ENCODE peak calls at places on chromosome 13, in seven cellular contexts. T is K562, H is suprapubic skin, B is transverse colon, K is HCT116, M is H1, S is stomach. R is an unnamed sample.
A peak's percentile ranks its signal among the peaks of the same experiment; 100 is the strongest.

GRCh38 chr13:101447852-101448251 is 4.6 kb upstream of the ITGBL1 start:
- DNase-seq in H (no peak), S (no peak), K (no peak), B (no peak), M (no peak), T (no peak), R (no peak)

GRCh38 chr13:37868691-37869505 is 674 bp downstream of the TRPC4 start:
- DNase-seq in M (peak; percentile 66), B (no peak), T (no peak), H (no peak), K (no peak), S (no peak), R (no peak)

GRCh38 chr13:113092776-113093579 is 12.6 kb upstream of the F7 start:
- DNase-seq in M (no peak), H (no peak), B (no peak), T (no peak), K (no peak), S (no peak), R (no peak)

GRCh38 chr13:48831248-48831647 is 144.5 kb upstream of the FNDC3A start:
- DNase-seq in T (no peak), M (no peak), S (no peak), K (no peak), H (no peak), B (no peak), R (no peak)

GRCh38 chr13:101230271-101230890 is 185.9 kb downstream of the NALCN start:
- DNase-seq in H (no peak), B (no peak), K (no peak), M (no peak), T (no peak), S (no peak), R (no peak)

GRCh38 chr13:26254583-26255102 is 714 bp downstream of the CDK8 start:
- DNase-seq in T (peak; percentile 14), K (no peak), B (peak; percentile 69), H (peak; percentile 87), M (peak; percentile 60), S (peak; percentile 73), R (no peak)

GRCh38 chr13:48570225-48570828 is 37.4 kb upstream of the RCBTB2 start:
- DNase-seq in K (no peak), S (no peak), B (no peak), H (no peak), M (no peak), T (no peak), R (no peak)

GRCh38 chr13:41547253-41548000 is 90.1 kb downstream of the RGCC start:
- DNase-seq in K (no peak), H (no peak), T (no peak), B (no peak), S (no peak), M (no peak), R (no peak)

GRCh38 chr13:96575423-96576320 is 418.6 kb downstream of the OXGR1 start:
- DNase-seq in H (peak; percentile 85), B (no peak), S (no peak), M (no peak), T (no peak), K (no peak), R (no peak)

GRCh38 chr13:98155475-98156111 is 12.7 kb downstream of the FARP1 start:
- DNase-seq in M (no peak), K (no peak), B (no peak), S (no peak), T (no peak), H (no peak), R (no peak)

GRCh38 chr13:43648733-43649132 is 138.0 kb downstream of the ENOX1 start:
- DNase-seq in B (no peak), K (no peak), T (no peak), H (no peak), M (no peak), S (no peak), R (no peak)

GRCh38 chr13:41587490-41587889 is 130.1 kb downstream of the RGCC start:
- DNase-seq in M (peak; percentile 62), B (no peak), S (no peak), K (no peak), H (no peak), T (no peak), R (no peak)

GRCh38 chr13:97191615-97192014 is 30.5 kb upstream of the MBNL2 start:
- DNase-seq in T (no peak), B (no peak), M (no peak), K (no peak), H (no peak), S (no peak), R (no peak)

GRCh38 chr13:50358221-50358620 is 343.0 kb downstream of the KCNRG start:
- DNase-seq in M (no peak), H (no peak), S (no peak), K (no peak), T (no peak), B (no peak), R (no peak)

GRCh38 chr13:110509971-110510786 is 51.3 kb downstream of the RAB20 start:
- DNase-seq in K (no peak), H (no peak), B (no peak), M (no peak), S (no peak), T (peak; percentile 37), R (no peak)

GRCh38 chr13:20389696-20390525 is 135.7 kb downstream of the CRYL1 start:
- DNase-seq in H (no peak), S (no peak), M (no peak), T (no peak), K (no peak), B (no peak), R (peak; percentile 91)

GRCh38 chr13:29684441-29684840 is 89.0 kb upstream of the SLC7A1 start:
- DNase-seq in T (no peak), B (no peak), H (no peak), S (no peak), M (no peak), K (no peak), R (no peak)

GRCh38 chr13:100361504-100361903 is 227.1 kb downstream of the GGACT start:
- DNase-seq in T (no peak), B (no peak), H (no peak), M (no peak), K (no peak), S (no peak), R (no peak)

GRCh38 chr13:43388282-43389034 is 365.1 kb downstream of the DNAJC15 start:
- DNase-seq in B (no peak), T (no peak), H (no peak), M (no peak), S (peak; percentile 47), K (peak; percentile 16), R (no peak)

GRCh38 chr13:75801388-75801787 is 165.3 kb downstream of the LMO7 start:
- DNase-seq in K (no peak), B (no peak), T (no peak), H (no peak), M (no peak), S (no peak), R (no peak)

GRCh38 chr13:71704650-71705049 is 162.4 kb downstream of the DACH1 start:
- DNase-seq in H (no peak), B (no peak), K (no peak), M (no peak), S (no peak), T (no peak), R (no peak)
- TF ChIP-seq POLR2A in H (no peak), B (no peak), K (no peak), M (no peak), S (no peak), T (no peak), R (no peak)

GRCh38 chr13:102589291-102589822 is 7.4 kb upstream of the TPP2 start:
- DNase-seq in T (no peak), H (no peak), K (no peak), S (no peak), M (no peak), B (no peak), R (no peak)

GRCh38 chr13:102587916-102588315 is 8.9 kb upstream of the TPP2 start:
- DNase-seq in K (no peak), H (no peak), B (no peak), M (no peak), T (no peak), S (no peak), R (no peak)

GRCh38 chr13:102597029-102598015 is 536 bp downstream of the TPP2 start:
- DNase-seq in S (no peak), B (peak; percentile 35), T (peak; percentile 18), M (no peak), K (no peak), H (peak; percentile 80), R (no peak)

GRCh38 chr13:102596147-102597028 is at the start of gene TPP2:
- DNase-seq in M (peak; percentile 99), S (peak; percentile 100), H (peak; percentile 99), T (peak; percentile 99), K (peak; percentile 95), B (peak; percentile 100), R (peak; percentile 99)

GRCh38 chr13:102591988-102592781 is 4.6 kb upstream of the TPP2 start:
- DNase-seq in K (peak; percentile 45), S (peak; percentile 67), H (peak; percentile 89), M (peak; percentile 87), B (peak; percentile 80), T (peak; percentile 20), R (no peak)
- TF ChIP-seq POLR2AphosphoS5 in K (no peak), S (no peak), H (no peak), M (peak; percentile 67), B (no peak), T (no peak), R (peak; percentile 85)

GRCh38 chr13:70235565-70235964 is 127.3 kb upstream of the KLHL1 start:
- DNase-seq in T (no peak), B (no peak), H (no peak), S (no peak), K (no peak), M (no peak), R (no peak)

DNA sequence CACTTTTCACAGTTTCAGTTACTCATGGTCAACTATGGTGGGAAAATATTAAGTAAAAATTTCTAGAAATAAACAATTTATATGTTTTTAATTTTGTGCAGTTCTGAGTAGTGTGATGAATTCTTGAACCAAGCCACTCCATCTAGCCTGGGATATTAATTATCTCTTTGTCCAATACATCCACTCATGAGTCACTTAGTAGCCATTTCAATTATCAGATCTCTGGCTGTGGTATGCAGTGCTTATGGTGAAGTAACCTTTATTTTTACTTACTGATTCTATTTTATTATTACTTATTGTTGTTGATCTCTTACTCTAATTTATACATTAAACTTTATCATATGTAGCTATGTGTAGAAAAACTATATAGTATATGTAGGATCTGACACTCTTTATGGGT is 128.9 kb upstream of the KLHL1 start:
- DNase-seq in H (no peak), S (no peak), M (no peak), B (no peak), K (no peak), T (no peak), R (no peak)
- H3K4me1 ChIP-seq in H (no peaks in the 10 kb centered on the region), S (no peaks in the 10 kb centered on the region), M (no peaks in the 10 kb centered on the region), B (no peaks in the 10 kb centered on the region), K (no peaks in the 10 kb centered on the region), T (no peaks in the 10 kb centered on the region), R (no peaks in the 10 kb centered on the region)

GRCh38 chr13:31225998-31226675 is 26.4 kb downstream of the B3GLCT start:
- DNase-seq in H (no peak), S (no peak), T (no peak), M (no peak), B (no peak), K (no peak), R (no peak)

GRCh38 chr13:31224174-31224669 is 24.4 kb downstream of the B3GLCT start:
- DNase-seq in H (no peak), T (no peak), S (no peak), K (no peak), M (no peak), B (no peak), R (no peak)

GRCh38 chr13:31227063-31227462 is 27.3 kb downstream of the B3GLCT start:
- DNase-seq in M (no peak), T (no peak), K (no peak), B (no peak), H (no peak), S (no peak), R (no peak)

GRCh38 chr13:31225180-31225579 is 25.4 kb downstream of the B3GLCT start:
- DNase-seq in H (no peak), K (no peak), S (no peak), T (no peak), M (no peak), B (no peak), R (no peak)

GRCh38 chr13:31227870-31228269 is 28.1 kb downstream of the B3GLCT start:
- DNase-seq in S (no peak), K (no peak), T (no peak), B (no peak), H (no peak), M (no peak), R (no peak)
- TF ChIP-seq POLR2A in S (no peak), K (no peak), T (no peak), B (no peak), H (no peak), M (no peak), R (no peak)